ENCODE peak calls at places on chromosomes 4 and X, in nine cellular contexts. Z is mammary epithelial cell, C is mesendoderm, P is osteoblast, S is OCI-LY7, J is neural progenitor cell, W is GM23248, F is K562, D is GM23338. L is an unnamed sample.

GRCh38 chrX:50988649-50989048 is 78.1 kb downstream of the BMP15 start:
- DNase-seq in P (no peak), W (peak; percentile 53), C (peak; percentile 28), F (peak; percentile 15), J (peak; percentile 53), Z (peak; percentile 28), D (peak; percentile 49), S (peak; percentile 11), L (peak; percentile 7)

GRCh38 chrX:41481264-41482109 is 34.3 kb downstream of the NYX start:
- DNase-seq in J (peak; percentile 50), Z (no peak), W (peak; percentile 27), D (peak; percentile 67), C (peak; percentile 60), F (peak; percentile 47), P (peak; percentile 68), S (peak; percentile 48), L (no peak)

GRCh38 chrX:96474357-96475125 is 210.1 kb upstream of the DIAPH2 start:
- DNase-seq in C (no peak), S (no peak), D (no peak), W (no peak), J (no peak), F (no peak), Z (no peak), P (no peak), L (peak; percentile 16)

GRCh38 chrX:86047174-86047991 is at the start of gene CHM:
- DNase-seq in J (peak; percentile 72), C (peak; percentile 90), W (peak; percentile 87), D (peak; percentile 81), S (peak; percentile 77), Z (peak; percentile 78), P (peak; percentile 83), F (peak; percentile 85), L (peak; percentile 73)

GRCh38 chr4:138734746-138735145 is 280.8 kb upstream of the NOCT start:
- DNase-seq in D (no peak), J (no peak), F (no peak), Z (no peak), S (no peak), P (peak; percentile 61), C (no peak), W (peak; percentile 69), L (no peak)

GRCh38 chr4:29390921-29391320 is 1329.2 kb upstream of the PCDH7 start:
- DNase-seq in C (no peak), W (no peak), Z (no peak), S (no peak), D (no peak), J (no peak), P (peak; percentile 23), F (no peak), L (no peak)

GRCh38 chrX:71909956-71910355 is 689 bp upstream of the NHSL2 start:
- DNase-seq in P (no peak), C (peak; percentile 69), F (no peak), W (peak; percentile 52), D (peak; percentile 66), Z (no peak), S (no peak), J (peak; percentile 76), L (no peak)

GRCh38 chrX:72460715-72461114 is 111.9 kb downstream of the HDAC8 start:
- DNase-seq in J (no peak), W (no peak), C (no peak), D (no peak), Z (no peak), F (no peak), P (no peak), S (no peak), L (no peak)

GRCh38 chrX:47796433-47796906 is 40.2 kb upstream of the ZNF81 start:
- DNase-seq in S (no peak), J (no peak), F (peak; percentile 54), C (no peak), W (peak; percentile 72), P (no peak), Z (peak; percentile 55), D (no peak), L (no peak)

GRCh38 chr4:141350122-141350904 is 129.6 kb downstream of the ZNF330 start:
- DNase-seq in J (no peak), W (peak; percentile 88), D (no peak), S (no peak), P (no peak), F (no peak), Z (peak; percentile 82), C (peak; percentile 57), L (no peak)

GRCh38 chr4:102535398-102536082 is 34.4 kb downstream of the NFKB1 start:
- DNase-seq in F (no peak), P (peak; percentile 59), S (no peak), C (no peak), D (no peak), J (no peak), W (peak; percentile 70), Z (peak; percentile 61), L (no peak)

GRCh38 chr4:39429476-39430310 is 23.0 kb downstream of the KLB start:
- DNase-seq in C (no peak), J (peak; percentile 25), Z (no peak), F (no peak), P (no peak), D (no peak), S (no peak), W (no peak), L (no peak)

GRCh38 chrX:23952401-23952800 is 44.6 kb downstream of the CXorf58 start:
- DNase-seq in J (no peak), Z (no peak), W (no peak), S (no peak), D (no peak), F (no peak), P (no peak), C (no peak), L (no peak)

GRCh38 chrX:23959781-23960180 is 52.0 kb downstream of the CXorf58 start:
- DNase-seq in Z (no peak), S (no peak), F (peak; percentile 12), C (no peak), D (peak; percentile 4), P (no peak), W (no peak), J (no peak), L (no peak)

GRCh38 chrX:23952984-23953907 is 45.4 kb downstream of the CXorf58 start:
- DNase-seq in W (no peak), C (peak; percentile 76), S (peak; percentile 61), J (peak; percentile 31), Z (no peak), D (peak; percentile 43), P (no peak), F (peak; percentile 68), L (no peak)

GRCh38 chrX:23954396-23954795 is 46.6 kb downstream of the CXorf58 start:
- DNase-seq in J (peak; percentile 32), C (peak; percentile 48), S (no peak), P (no peak), Z (no peak), W (no peak), D (peak; percentile 1), F (peak; percentile 12), L (no peak)

DNA sequence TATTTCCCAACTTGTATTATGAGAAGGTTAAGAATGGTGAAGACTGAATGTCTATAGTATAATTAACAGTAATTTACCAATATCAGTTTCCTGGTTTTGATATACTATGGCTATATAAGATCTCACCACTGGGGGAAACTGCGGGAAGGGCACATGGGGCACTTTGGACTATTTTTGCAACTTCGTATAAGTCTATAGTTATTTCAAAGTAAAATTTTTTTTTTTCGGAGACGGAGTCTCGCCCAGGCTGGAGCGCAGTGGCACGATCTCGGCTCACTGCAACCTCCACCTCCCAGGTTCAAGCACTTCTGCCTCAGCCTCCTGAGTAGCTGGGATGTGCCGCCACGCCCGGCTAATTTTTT is 46.1 kb downstream of the CXorf58 start:
- DNase-seq in F (peak; percentile 42), Z (no peak), C (no peak), D (no peak), P (no peak), W (no peak), J (no peak), S (peak; percentile 26), L (no peak)
- H3K4me2 ChIP-seq in F (peak overlapping the region; percentile 82), Z (no peak overlapping the region), C (no peak overlapping the region), D (no peak overlapping the region), P (peak overlapping the region; percentile 75), W (no peak overlapping the region), J (no peak overlapping the region), S (peak overlapping the region; percentile 84), L (no peak overlapping the region)

DNA sequence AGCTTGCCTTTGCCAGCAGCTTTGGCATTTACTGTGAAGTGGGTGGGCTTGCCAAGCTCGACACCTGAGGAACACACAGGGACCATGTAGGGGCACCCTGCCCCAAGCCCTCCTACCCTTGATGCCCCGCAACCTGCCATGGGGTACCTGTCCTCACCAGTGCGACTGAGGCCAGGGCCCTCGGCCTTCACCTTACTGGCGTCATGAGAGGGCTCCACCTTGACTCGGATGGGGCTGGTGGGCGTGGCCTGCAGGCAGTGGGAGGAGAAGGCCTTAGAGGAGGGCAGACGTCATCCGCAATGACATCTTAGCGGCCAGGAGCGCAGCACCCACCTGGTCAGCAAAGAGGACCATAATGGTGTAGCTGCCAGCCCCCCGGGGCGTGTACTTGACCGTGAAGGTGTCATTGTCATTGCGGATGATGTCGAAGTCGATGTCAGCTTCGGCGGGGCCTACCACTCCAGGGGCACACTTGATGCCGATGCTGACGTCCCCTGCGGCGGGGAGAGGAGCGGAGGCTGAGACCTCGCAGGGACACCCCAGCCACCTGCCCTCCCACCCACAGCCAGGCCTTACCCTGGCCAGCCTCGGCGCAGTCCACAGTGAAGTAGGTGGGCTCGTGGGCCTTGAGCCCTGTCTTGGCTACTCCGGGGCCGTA is 12.2 kb downstream of the FLNA start:
- DNase-seq in C (no peak), D (no peak), F (no peak), P (no peak), S (no peak), Z (no peak), W (no peak), J (no peak), L (no peak)
- H3K36me3 ChIP-seq in C (peaks cover 38% of the 10 kb centered on the region), D (peaks cover 16% of the 10 kb centered on the region), F (peaks cover 94% of the 10 kb centered on the region), P (peaks cover 95% of the 10 kb centered on the region), S (peaks cover 56% of the 10 kb centered on the region), Z (peaks cover 16% of the 10 kb centered on the region), W (peaks cover 6% of the 10 kb centered on the region), J (no peaks in the 10 kb centered on the region), L (no peaks in the 10 kb centered on the region)

GRCh38 chr4:134906404-134907023 is 704.9 kb upstream of the PABPC4L start:
- DNase-seq in Z (no peak), P (no peak), J (peak; percentile 49), W (no peak), C (peak; percentile 62), D (peak; percentile 70), S (no peak), F (no peak), L (peak; percentile 6)
- H3K4me2 ChIP-seq in Z (no peak overlapping the region), P (no peak overlapping the region), J (no peak overlapping the region), W (no peak overlapping the region), C (no peak overlapping the region), D (no peak overlapping the region), S (no peak overlapping the region), F (no peak overlapping the region), L (no peak overlapping the region)

DNA sequence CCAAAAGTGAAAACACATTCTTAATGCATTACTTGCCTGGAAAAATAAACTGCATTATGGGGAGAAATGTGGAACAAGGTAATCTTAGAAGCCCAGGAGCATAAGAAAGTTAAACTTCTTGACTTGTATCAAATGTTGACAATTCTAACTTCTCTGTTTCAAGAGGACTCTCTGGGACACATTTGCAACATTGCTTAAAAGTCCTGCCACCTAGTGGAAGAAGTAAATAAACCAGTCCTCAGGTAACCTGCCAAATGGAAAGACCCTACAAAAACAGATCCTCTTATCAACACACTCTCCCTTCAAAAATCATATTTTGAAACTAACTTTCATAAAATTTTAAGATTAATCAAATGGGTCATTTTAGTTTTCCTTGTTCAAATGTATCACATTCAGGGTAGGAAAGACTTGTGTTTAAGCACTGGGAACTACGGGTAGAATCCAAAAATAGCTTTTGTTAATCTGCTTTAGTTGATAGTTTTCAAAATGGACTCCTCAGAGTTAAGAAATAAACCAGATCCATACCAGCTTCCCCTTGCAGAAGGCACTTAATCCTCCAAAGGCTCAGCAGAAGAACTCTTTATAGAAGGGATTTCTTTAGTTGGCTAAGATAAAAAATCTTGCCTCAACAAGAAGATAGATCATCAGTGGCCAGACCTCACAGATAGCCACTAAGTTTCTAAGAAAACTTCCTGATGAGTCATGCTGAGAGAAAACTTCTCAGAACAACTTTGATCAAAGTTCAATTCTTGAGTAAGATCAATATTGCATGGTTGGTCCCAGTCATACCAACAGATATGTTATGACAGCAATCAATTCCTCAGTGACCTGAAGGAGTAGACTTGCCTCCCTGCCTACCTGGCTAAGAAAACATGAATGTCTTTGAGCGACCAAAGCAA is 141.7 kb downstream of the HHIP start:
- DNase-seq in P (peak; percentile 46), W (peak; percentile 51), D (peak; percentile 76), S (peak; percentile 46), F (peak; percentile 25), Z (peak; percentile 27), C (peak; percentile 65), J (peak; percentile 68), L (no peak)
- H3K36me3 ChIP-seq in P (no peaks in the 10 kb centered on the region), W (no peaks in the 10 kb centered on the region), D (peaks cover 6% of the 10 kb centered on the region), S (no peaks in the 10 kb centered on the region), F (no peaks in the 10 kb centered on the region), Z (no peaks in the 10 kb centered on the region), C (no peaks in the 10 kb centered on the region), J (no peaks in the 10 kb centered on the region), L (no peaks in the 10 kb centered on the region)

L was measured in PC-9.